ENCODE peak calls at places on chromosomes 4 and X, in five cellular contexts. Q is neural progenitor cell, I is SK-N-SH, H is BE2C, L is lower lobe of right lung. E is an unnamed sample.

GRCh38 chrX:47587906-47588735 is 5.9 kb downstream of the TIMP1 start:
- DNase-seq in Q (no peak), I (no peak), H (no peak), L (no peak), E (no peak)

GRCh38 chr4:143986173-143986572 is 33.0 kb downstream of the GYPB start:
- DNase-seq in Q (peak; percentile 46), I (no peak), H (no peak), L (no peak), E (no peak)

GRCh38 chrX:131032646-131033230 is 25.4 kb upstream of the ARHGAP36 start:
- DNase-seq in Q (no peak), I (no peak), H (peak; percentile 48), L (no peak), E (no peak)

GRCh38 chr4:77903186-77903585 is 40.6 kb downstream of the MRPL1 start:
- DNase-seq in Q (no peak), I (no peak), H (no peak), L (no peak), E (peak; percentile 19)

GRCh38 chrX:124344246-124344645 is 2.1 kb upstream of the SH2D1A start:
- DNase-seq in Q (no peak), I (no peak), H (no peak), L (no peak), E (no peak)

GRCh38 chr4:33625762-33626161 is 2618.6 kb downstream of the ARAP2 start:
- DNase-seq in Q (peak; percentile 6), I (no peak), H (no peak), L (no peak), E (peak; percentile 3)

GRCh38 chr4:57499786-57500185 is 389.6 kb upstream of the IGFBP7 start:
- DNase-seq in Q (no peak), I (no peak), H (no peak), L (no peak), E (peak; percentile 34)

GRCh38 chr4:77699731-77700210 is 94.2 kb downstream of the CXCL13 start:
- DNase-seq in Q (peak; percentile 70), I (peak; percentile 24), H (peak; percentile 26), L (no peak), E (peak; percentile 96)

GRCh38 chr4:13164783-13165371 is 319.3 kb downstream of the RAB28 start:
- DNase-seq in Q (no peak), I (no peak), H (no peak), L (no peak), E (no peak)

GRCh38 chr4:169934794-169935400 is 91.3 kb downstream of the MFAP3L start:
- DNase-seq in Q (peak; percentile 75), I (no peak), H (no peak), L (no peak), E (no peak)

GRCh38 chr4:80197132-80197573 is at the start of gene PRDM8:
- DNase-seq in Q (peak; percentile 78), I (peak; percentile 88), H (peak; percentile 63), L (no peak), E (peak; percentile 60)

GRCh38 chr4:64777286-64777685 is 368.0 kb upstream of the TECRL start:
- DNase-seq in Q (no peak), I (no peak), H (no peak), L (no peak), E (peak; percentile 84)

GRCh38 chrX:139759637-139760036 is 51.7 kb upstream of the MCF2 start:
- DNase-seq in Q (peak; percentile 24), I (no peak), H (no peak), L (no peak), E (peak; percentile 44)

GRCh38 chrX:57918750-57919436 is 8.6 kb upstream of the ZXDA start:
- DNase-seq in Q (no peak), I (peak; percentile 11), H (no peak), L (peak; percentile 45), E (no peak)

GRCh38 chr4:78652282-78652876 is 100.8 kb downstream of the ANXA3 start:
- DNase-seq in Q (no peak), I (no peak), H (no peak), L (no peak), E (peak; percentile 33)

GRCh38 chr4:173478136-173478860 is 51.7 kb downstream of the HAND2 start:
- DNase-seq in Q (no peak), I (no peak), H (no peak), L (no peak), E (peak; percentile 88)

GRCh38 chr4:177315767-177316490 is 6.3 kb downstream of the NEIL3 start:
- DNase-seq in Q (no peak), I (no peak), H (no peak), L (no peak), E (no peak)

GRCh38 chrX:50913520-50913919 is 3.0 kb downstream of the BMP15 start:
- DNase-seq in Q (no peak), I (no peak), H (no peak), L (no peak), E (no peak)
- H3K36me3 ChIP-seq in Q (no peaks in the 10 kb centered on the region), I (no peaks in the 10 kb centered on the region), H (no peaks in the 10 kb centered on the region), L (no peaks in the 10 kb centered on the region), E (no peaks in the 10 kb centered on the region)

DNA sequence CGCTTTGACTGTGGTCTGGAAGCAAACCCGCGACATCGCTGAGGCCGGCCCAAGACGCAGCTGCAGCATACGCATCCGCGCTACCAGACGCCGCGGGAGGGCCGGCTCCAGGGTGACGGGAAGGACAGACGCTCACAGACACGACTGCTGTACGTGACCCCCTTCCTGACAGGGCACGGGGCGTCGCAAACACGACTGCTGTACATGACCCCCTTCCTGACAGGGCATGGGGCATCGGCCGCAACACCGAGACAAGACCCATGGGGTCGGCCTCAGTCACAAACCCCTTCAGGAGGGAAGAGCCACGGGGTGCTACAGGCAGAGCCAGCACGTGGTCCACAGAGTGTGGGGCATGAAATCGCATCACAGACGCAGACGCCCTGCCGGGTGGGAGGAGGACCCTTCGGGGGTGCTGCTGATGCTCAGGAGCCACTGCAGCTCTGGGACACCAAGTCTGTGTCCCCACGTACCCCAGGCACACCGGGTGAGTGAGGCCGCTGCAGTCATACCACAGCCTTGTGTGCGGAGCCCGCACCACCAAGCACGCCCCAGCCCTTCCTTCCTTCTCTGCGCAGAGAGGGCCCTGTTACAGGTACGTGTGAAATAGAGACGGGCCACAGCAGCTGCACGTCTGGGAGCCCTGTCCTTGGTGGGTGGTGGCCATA is 38.7 kb upstream of the CPLX1 start:
- DNase-seq in Q (no peak), I (no peak), H (no peak), L (no peak), E (no peak)
- H3K36me3 ChIP-seq in Q (no peaks in the 10 kb centered on the region), I (peaks cover 44% of the 10 kb centered on the region), H (peaks cover 36% of the 10 kb centered on the region), L (peaks cover 93% of the 10 kb centered on the region), E (peaks cover 36% of the 10 kb centered on the region)

DNA sequence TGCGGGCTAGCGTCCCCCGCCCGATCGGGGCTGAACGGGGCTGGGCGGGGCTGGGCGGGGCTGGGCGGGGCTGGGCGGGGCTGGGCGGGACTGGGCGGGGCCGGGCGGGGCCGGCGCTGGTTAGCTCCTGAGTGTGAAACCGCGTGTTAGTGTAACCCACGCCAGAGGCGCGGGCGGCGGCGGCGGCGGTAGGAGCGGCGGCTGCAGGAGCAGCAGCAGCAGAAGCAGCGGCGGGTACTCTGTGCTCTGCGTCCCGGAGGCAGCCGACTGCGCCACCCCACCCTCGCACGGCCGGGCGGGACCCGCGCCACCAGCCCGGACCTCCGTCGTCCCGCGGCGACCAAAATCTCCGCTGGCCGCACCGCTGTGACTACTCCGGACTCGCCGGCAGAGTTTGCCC is 128.1 kb downstream of the LAS1L start:
- DNase-seq in Q (peak; percentile 2), I (no peak), H (no peak), L (no peak), E (no peak)
- H3K36me3 ChIP-seq in Q (no peaks in the 10 kb centered on the region), I (no peaks in the 10 kb centered on the region), H (no peaks in the 10 kb centered on the region), L (no peaks in the 10 kb centered on the region), E (no peaks in the 10 kb centered on the region)

GRCh38 chr4:1351854-1352633 is 5.0 kb downstream of the UVSSA start:
- DNase-seq in Q (peak; percentile 89), I (peak; percentile 91), H (peak; percentile 88), L (peak; percentile 92), E (peak; percentile 56)
- H3K36me3 ChIP-seq in Q (no peaks in the 10 kb centered on the region), I (peaks cover 28% of the 10 kb centered on the region), H (peaks cover 3% of the 10 kb centered on the region), L (peaks cover 62% of the 10 kb centered on the region), E (peaks cover 27% of the 10 kb centered on the region)

DNA sequence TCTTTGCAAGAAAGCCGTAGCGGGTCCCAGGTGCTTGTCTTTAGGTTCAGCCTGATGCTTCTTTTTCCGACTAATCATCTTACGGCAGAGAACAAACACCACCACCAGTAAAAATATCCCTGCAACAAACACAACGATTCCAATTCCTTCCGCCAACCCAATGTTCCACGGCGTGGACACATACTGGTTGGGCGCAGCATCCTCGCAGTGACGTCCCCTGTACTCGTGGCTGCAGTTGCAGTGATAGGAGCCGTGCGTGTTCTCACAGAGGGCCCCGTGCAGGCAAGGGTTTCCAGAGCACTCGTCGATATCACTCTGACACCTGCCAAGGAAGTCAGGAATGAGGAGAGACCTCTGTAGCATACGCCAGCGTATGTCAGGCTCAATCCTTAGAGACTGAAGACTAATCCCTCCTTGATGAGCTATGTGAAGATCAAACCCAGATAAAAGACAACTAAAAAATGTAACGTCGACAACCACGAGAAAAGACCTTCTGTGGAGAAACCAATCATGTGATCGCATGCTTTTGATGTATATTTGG is 41.6 kb upstream of the MTNR1A start:
- DNase-seq in Q (no peak), I (no peak), H (no peak), L (no peak), E (no peak)
- H3K36me3 ChIP-seq in Q (peaks cover 43% of the 10 kb centered on the region), I (peaks cover 15% of the 10 kb centered on the region), H (no peaks in the 10 kb centered on the region), L (peaks cover 87% of the 10 kb centered on the region), E (peaks cover 23% of the 10 kb centered on the region)

GRCh38 chr4:2827874-2828751 is 15.5 kb upstream of the ADD1 start:
- DNase-seq in Q (no peak), I (no peak), H (peak; percentile 3), L (peak; percentile 36), E (no peak)

GRCh38 chr4:2825184-2825506 is 18.5 kb upstream of the ADD1 start:
- DNase-seq in Q (no peak), I (no peak), H (no peak), L (no peak), E (no peak)

GRCh38 chr4:2825740-2826139 is 17.9 kb upstream of the ADD1 start:
- DNase-seq in Q (no peak), I (no peak), H (peak; percentile 20), L (peak; percentile 44), E (no peak)

GRCh38 chr4:2828758-2829181 is 14.9 kb upstream of the ADD1 start:
- DNase-seq in Q (no peak), I (peak; percentile 12), H (no peak), L (no peak), E (no peak)

DNA sequence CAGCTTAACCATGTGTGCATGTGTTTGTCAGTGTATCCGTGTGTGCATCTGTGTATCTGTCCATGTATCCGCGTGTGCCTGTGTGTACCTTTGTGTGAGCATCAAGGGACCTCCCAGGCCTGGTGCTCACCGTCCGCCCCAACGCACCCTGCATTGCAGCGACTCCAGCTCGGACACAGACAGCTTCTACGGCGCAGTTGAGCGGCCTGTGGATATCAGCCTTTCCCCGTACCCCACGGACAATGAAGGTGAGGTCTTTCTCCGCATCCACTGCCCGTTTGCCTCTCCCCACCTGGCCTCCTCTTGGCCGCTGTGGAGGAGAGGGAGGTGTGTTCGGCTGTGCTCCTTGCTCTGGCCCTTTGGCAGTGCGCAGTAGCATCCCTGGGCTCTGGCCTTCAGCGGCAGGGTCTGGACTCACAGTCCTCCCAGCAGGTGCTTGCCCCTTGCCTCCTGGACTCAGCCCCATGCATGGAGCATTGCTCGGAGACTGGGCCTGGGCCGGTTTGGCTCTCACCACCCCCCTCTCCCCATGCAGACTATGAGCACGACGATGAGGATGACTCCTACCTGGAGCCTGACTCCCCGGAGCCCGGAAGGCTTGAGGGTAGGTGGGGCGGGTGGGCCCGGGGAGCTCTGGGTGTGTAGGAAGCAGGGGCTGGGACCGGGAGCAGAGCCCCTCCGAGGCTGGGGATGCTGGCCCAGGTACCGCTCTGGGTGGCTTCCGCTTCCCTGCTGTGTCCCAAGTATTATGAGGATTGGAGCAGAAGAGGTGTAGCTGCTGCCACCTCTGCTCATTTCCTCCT is 16.4 kb upstream of the ADD1 start:
- DNase-seq in Q (no peak), I (no peak), H (peak; percentile 4), L (peak; percentile 31), E (no peak)
- H3K36me3 ChIP-seq in Q (no peaks in the 10 kb centered on the region), I (peaks cover 17% of the 10 kb centered on the region), H (peaks cover 1% of the 10 kb centered on the region), L (peaks cover 94% of the 10 kb centered on the region), E (peaks cover 23% of the 10 kb centered on the region)